ENCODE peak calls at places on chromosomes 13 and 19, in nine cellular contexts. One of them, this sample, is unnamed.

GRCh38 chr19:39409886-39410619 is 2.4 kb upstream of the PLEKHG2 start:
- DNase-seq in mesothelial cell of epicardium: no peak
- DNase-seq in AG04450: no peak
- DNase-seq in tibial artery: peak
- DNase-seq in AG10803: peak
- DNase-seq in fibroblast of lung: peak
- DNase-seq in BJ: no peak
- DNase-seq in heart left ventricle: peak
- DNase-seq in GM10248: peak
- DNase-seq in this sample: peak

GRCh38 chr13:80131204-80131603 is 209.7 kb downstream of the SPRY2 start:
- DNase-seq in mesothelial cell of epicardium: no peak
- DNase-seq in AG04450: no peak
- DNase-seq in tibial artery: peak
- DNase-seq in AG10803: peak
- DNase-seq in fibroblast of lung: peak
- DNase-seq in BJ: no peak
- DNase-seq in heart left ventricle: peak
- DNase-seq in GM10248: no peak
- DNase-seq in this sample: peak

GRCh38 chr19:58563823-58564222 is 5.4 kb upstream of the UBE2M start:
- DNase-seq in mesothelial cell of epicardium: no peak
- DNase-seq in AG04450: no peak
- DNase-seq in tibial artery: no peak
- DNase-seq in AG10803: no peak
- DNase-seq in fibroblast of lung: no peak
- DNase-seq in BJ: no peak
- DNase-seq in heart left ventricle: peak
- DNase-seq in GM10248: no peak
- DNase-seq in this sample: no peak

GRCh38 chr19:33293255-33294057 is 8.9 kb downstream of the CEBPA start:
- DNase-seq in mesothelial cell of epicardium: no peak
- DNase-seq in AG04450: peak
- DNase-seq in tibial artery: no peak
- DNase-seq in AG10803: peak
- DNase-seq in fibroblast of lung: peak
- DNase-seq in BJ: peak
- DNase-seq in heart left ventricle: peak
- DNase-seq in GM10248: no peak
- DNase-seq in this sample: peak

GRCh38 chr13:26771796-26772195 is 11.2 kb upstream of the GPR12 start:
- DNase-seq in mesothelial cell of epicardium: no peak
- DNase-seq in AG04450: no peak
- DNase-seq in tibial artery: no peak
- DNase-seq in AG10803: no peak
- DNase-seq in fibroblast of lung: no peak
- DNase-seq in BJ: no peak
- DNase-seq in heart left ventricle: no peak
- DNase-seq in GM10248: no peak
- DNase-seq in this sample: no peak

GRCh38 chr13:83881917-83882625 is at the start of gene SLITRK1:
- DNase-seq in mesothelial cell of epicardium: peak
- DNase-seq in AG04450: peak
- DNase-seq in tibial artery: peak
- DNase-seq in AG10803: peak
- DNase-seq in fibroblast of lung: peak
- DNase-seq in BJ: peak
- DNase-seq in heart left ventricle: no peak
- DNase-seq in GM10248: peak
- DNase-seq in this sample: peak

GRCh38 chr13:93635687-93636086 is 409.1 kb downstream of the GPC6 start:
- DNase-seq in mesothelial cell of epicardium: no peak
- DNase-seq in AG04450: no peak
- DNase-seq in tibial artery: no peak
- DNase-seq in AG10803: peak
- DNase-seq in fibroblast of lung: peak
- DNase-seq in BJ: peak
- DNase-seq in heart left ventricle: no peak
- DNase-seq in GM10248: no peak
- DNase-seq in this sample: peak

GRCh38 chr13:95153647-95154405 is 147.4 kb downstream of the ABCC4 start:
- DNase-seq in mesothelial cell of epicardium: no peak
- DNase-seq in AG04450: no peak
- DNase-seq in tibial artery: no peak
- DNase-seq in AG10803: peak
- DNase-seq in fibroblast of lung: peak
- DNase-seq in BJ: no peak
- DNase-seq in heart left ventricle: no peak
- DNase-seq in GM10248: no peak
- DNase-seq in this sample: peak

GRCh38 chr13:23715762-23716235 is 145.6 kb downstream of the TNFRSF19 start:
- DNase-seq in mesothelial cell of epicardium: no peak
- DNase-seq in AG04450: no peak
- DNase-seq in tibial artery: no peak
- DNase-seq in AG10803: no peak
- DNase-seq in fibroblast of lung: no peak
- DNase-seq in BJ: no peak
- DNase-seq in heart left ventricle: no peak
- DNase-seq in GM10248: peak
- DNase-seq in this sample: no peak

GRCh38 chr13:46134961-46135522 is 30.2 kb upstream of the CPB2 start:
- DNase-seq in mesothelial cell of epicardium: no peak
- DNase-seq in AG04450: no peak
- DNase-seq in tibial artery: no peak
- DNase-seq in AG10803: no peak
- DNase-seq in fibroblast of lung: peak
- DNase-seq in BJ: no peak
- DNase-seq in heart left ventricle: no peak
- DNase-seq in GM10248: no peak
- DNase-seq in this sample: no peak

GRCh38 chr13:95552208-95552538 is 347 bp upstream of the CLDN10 start:
- DNase-seq in mesothelial cell of epicardium: no peak
- DNase-seq in AG04450: no peak
- DNase-seq in tibial artery: no peak
- DNase-seq in AG10803: no peak
- DNase-seq in fibroblast of lung: no peak
- DNase-seq in BJ: no peak
- DNase-seq in heart left ventricle: no peak
- DNase-seq in GM10248: no peak
- DNase-seq in this sample: no peak

GRCh38 chr19:43506629-43507028 is 2.1 kb upstream of the PHLDB3 start:
- DNase-seq in mesothelial cell of epicardium: no peak
- DNase-seq in AG04450: no peak
- DNase-seq in tibial artery: no peak
- DNase-seq in AG10803: no peak
- DNase-seq in fibroblast of lung: no peak
- DNase-seq in BJ: no peak
- DNase-seq in heart left ventricle: no peak
- DNase-seq in GM10248: no peak
- DNase-seq in this sample: no peak

GRCh38 chr19:11202488-11203193 is 5.3 kb upstream of the KANK2 start:
- DNase-seq in mesothelial cell of epicardium: no peak
- DNase-seq in AG04450: no peak
- DNase-seq in tibial artery: no peak
- DNase-seq in AG10803: no peak
- DNase-seq in fibroblast of lung: no peak
- DNase-seq in BJ: no peak
- DNase-seq in heart left ventricle: no peak
- DNase-seq in GM10248: no peak
- DNase-seq in this sample: no peak

GRCh38 chr19:4233282-4233853 is 4.0 kb downstream of the EBI3 start:
- DNase-seq in mesothelial cell of epicardium: peak
- DNase-seq in AG04450: no peak
- DNase-seq in tibial artery: no peak
- DNase-seq in AG10803: no peak
- DNase-seq in fibroblast of lung: no peak
- DNase-seq in BJ: no peak
- DNase-seq in heart left ventricle: peak
- DNase-seq in GM10248: peak
- DNase-seq in this sample: peak

GRCh38 chr13:29457299-29457698 is 138.2 kb downstream of the SLC7A1 start:
- DNase-seq in mesothelial cell of epicardium: no peak
- DNase-seq in AG04450: no peak
- DNase-seq in tibial artery: no peak
- DNase-seq in AG10803: peak
- DNase-seq in fibroblast of lung: peak
- DNase-seq in BJ: peak
- DNase-seq in heart left ventricle: no peak
- DNase-seq in GM10248: no peak
- DNase-seq in this sample: peak

GRCh38 chr13:74696148-74696922 is 562.1 kb upstream of the KLF12 start:
- DNase-seq in mesothelial cell of epicardium: no peak
- DNase-seq in AG04450: no peak
- DNase-seq in tibial artery: no peak
- DNase-seq in AG10803: no peak
- DNase-seq in fibroblast of lung: no peak
- DNase-seq in BJ: no peak
- DNase-seq in heart left ventricle: no peak
- DNase-seq in GM10248: no peak
- DNase-seq in this sample: peak

GRCh38 chr19:55210120-55210493 is 806 bp upstream of the PTPRH start:
- DNase-seq in mesothelial cell of epicardium: no peak
- DNase-seq in AG04450: peak
- DNase-seq in tibial artery: no peak
- DNase-seq in AG10803: peak
- DNase-seq in fibroblast of lung: peak
- DNase-seq in BJ: peak
- DNase-seq in heart left ventricle: no peak
- DNase-seq in GM10248: no peak
- DNase-seq in this sample: peak

DNA sequence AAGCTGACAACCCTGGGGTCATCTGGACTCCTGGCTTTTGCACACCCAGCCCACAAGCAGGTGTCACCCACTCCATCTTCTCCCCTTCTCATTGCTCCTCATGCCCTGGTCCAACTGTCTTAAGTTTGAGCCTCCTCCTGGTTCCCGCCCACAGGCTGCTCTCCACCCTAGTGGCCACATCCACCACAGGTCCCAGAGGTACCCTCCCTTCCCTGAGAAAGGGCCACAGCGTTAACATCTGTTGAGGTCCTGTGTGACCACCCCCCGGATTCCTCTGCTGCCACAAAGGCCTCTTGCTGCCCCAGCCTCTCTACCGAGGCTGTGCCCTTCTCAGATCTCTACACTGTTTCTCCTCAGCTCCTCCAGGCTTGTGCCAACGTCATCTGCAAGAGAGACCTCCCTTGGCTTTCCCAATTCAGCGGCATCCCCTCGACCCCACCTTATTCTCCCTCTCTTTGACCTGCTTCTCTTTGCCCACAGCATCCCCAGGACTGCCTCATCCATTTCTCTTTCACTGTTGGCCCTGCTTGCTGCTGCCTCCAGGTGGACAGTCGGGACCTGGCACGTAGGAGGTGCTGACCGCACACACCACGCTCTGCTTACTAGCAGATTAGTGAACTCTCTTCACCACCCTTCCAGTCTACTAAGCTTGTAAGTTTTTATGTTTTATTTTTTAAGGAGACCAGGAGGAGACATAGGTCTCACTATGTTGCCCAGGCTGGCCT is 33.3 kb downstream of the SUGP2 start:
- DNase-seq in mesothelial cell of epicardium: no peak
- DNase-seq in AG04450: no peak
- DNase-seq in tibial artery: no peak
- DNase-seq in AG10803: peak
- DNase-seq in fibroblast of lung: no peak
- DNase-seq in BJ: no peak
- DNase-seq in heart left ventricle: no peak
- DNase-seq in GM10248: no peak
- DNase-seq in this sample: no peak
- TF ChIP-seq CTCF in mesothelial cell of epicardium: no peak
- TF ChIP-seq CTCF in AG04450: peak
- TF ChIP-seq CTCF in tibial artery: no peak
- TF ChIP-seq CTCF in AG10803: peak
- TF ChIP-seq CTCF in fibroblast of lung: no peak
- TF ChIP-seq CTCF in BJ: peak
- TF ChIP-seq CTCF in heart left ventricle: no peak
- TF ChIP-seq CTCF in GM10248: no peak
- TF ChIP-seq CTCF in this sample: peak

GRCh38 chr19:19520989-19521388 is 5.0 kb downstream of the NDUFA13 start:
- DNase-seq in mesothelial cell of epicardium: no peak
- DNase-seq in AG04450: no peak
- DNase-seq in tibial artery: no peak
- DNase-seq in AG10803: no peak
- DNase-seq in fibroblast of lung: no peak
- DNase-seq in BJ: no peak
- DNase-seq in heart left ventricle: no peak
- DNase-seq in GM10248: no peak
- DNase-seq in this sample: no peak
- TF ChIP-seq CTCF in mesothelial cell of epicardium: no peak
- TF ChIP-seq CTCF in AG04450: no peak
- TF ChIP-seq CTCF in tibial artery: no peak
- TF ChIP-seq CTCF in AG10803: no peak
- TF ChIP-seq CTCF in fibroblast of lung: no peak
- TF ChIP-seq CTCF in BJ: no peak
- TF ChIP-seq CTCF in heart left ventricle: no peak
- TF ChIP-seq CTCF in GM10248: no peak
- TF ChIP-seq CTCF in this sample: no peak

DNA sequence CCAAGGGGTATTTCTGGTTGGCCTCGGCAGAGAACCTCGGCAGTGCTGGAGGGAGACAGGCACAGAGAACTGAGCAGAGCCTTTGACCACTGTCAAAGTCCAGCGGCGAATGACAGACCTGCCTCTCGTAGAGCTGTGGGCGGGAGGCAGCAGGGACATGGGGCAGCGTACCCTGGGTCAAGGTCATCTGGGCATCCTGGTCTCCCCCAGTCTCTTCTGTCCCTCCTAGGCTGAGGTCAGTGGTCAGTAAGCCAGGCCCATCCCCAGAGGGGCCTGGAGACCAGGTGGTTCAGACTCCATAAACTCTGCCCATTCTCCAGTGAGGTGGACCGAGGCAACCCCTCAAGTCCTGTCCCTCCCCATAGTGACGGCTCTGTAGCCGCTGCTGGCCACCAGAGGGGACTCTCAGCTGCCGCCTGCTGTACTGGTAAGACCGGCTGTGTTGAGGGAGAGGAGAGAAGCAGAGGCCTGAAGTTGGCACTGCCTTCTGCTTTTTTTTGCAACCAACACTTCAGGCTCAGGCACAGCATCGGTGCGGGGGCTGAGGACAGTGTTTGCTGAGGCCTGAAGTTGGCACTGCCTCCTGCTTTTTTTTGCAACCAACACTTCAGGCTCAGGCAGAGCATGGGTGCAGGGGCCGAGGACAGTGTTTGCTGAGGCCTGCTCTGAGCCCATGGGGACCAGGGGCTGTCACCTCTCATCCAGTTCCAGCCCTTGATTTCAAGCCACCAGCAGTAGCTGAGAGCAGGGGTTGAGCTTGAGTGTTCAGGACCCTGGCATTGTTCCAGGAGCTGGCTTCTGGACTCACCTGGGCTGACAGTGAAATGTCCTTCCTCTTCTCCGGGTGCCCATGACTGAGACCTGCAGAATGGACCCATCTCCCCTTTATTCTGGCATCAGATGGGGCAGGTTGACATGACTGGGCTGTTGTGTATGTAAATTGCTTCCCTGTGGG is at the start of gene PGLYRP2:
- DNase-seq in mesothelial cell of epicardium: no peak
- DNase-seq in AG04450: no peak
- DNase-seq in tibial artery: no peak
- DNase-seq in AG10803: no peak
- DNase-seq in fibroblast of lung: no peak
- DNase-seq in BJ: no peak
- DNase-seq in heart left ventricle: no peak
- DNase-seq in GM10248: no peak
- DNase-seq in this sample: no peak
- TF ChIP-seq CTCF in mesothelial cell of epicardium: no peak
- TF ChIP-seq CTCF in AG04450: no peak
- TF ChIP-seq CTCF in tibial artery: peak
- TF ChIP-seq CTCF in AG10803: no peak
- TF ChIP-seq CTCF in fibroblast of lung: no peak
- TF ChIP-seq CTCF in BJ: no peak
- TF ChIP-seq CTCF in heart left ventricle: peak
- TF ChIP-seq CTCF in GM10248: peak
- TF ChIP-seq CTCF in this sample: peak

GRCh38 chr13:91272235-91272777 is 75.2 kb upstream of the MIR17HG start:
- DNase-seq in mesothelial cell of epicardium: no peak
- DNase-seq in AG04450: no peak
- DNase-seq in tibial artery: no peak
- DNase-seq in AG10803: no peak
- DNase-seq in fibroblast of lung: no peak
- DNase-seq in BJ: no peak
- DNase-seq in heart left ventricle: no peak
- DNase-seq in GM10248: no peak
- DNase-seq in this sample: no peak
- TF ChIP-seq CTCF in mesothelial cell of epicardium: no peak
- TF ChIP-seq CTCF in AG04450: no peak
- TF ChIP-seq CTCF in tibial artery: no peak
- TF ChIP-seq CTCF in AG10803: no peak
- TF ChIP-seq CTCF in fibroblast of lung: no peak
- TF ChIP-seq CTCF in BJ: no peak
- TF ChIP-seq CTCF in heart left ventricle: no peak
- TF ChIP-seq CTCF in GM10248: no peak
- TF ChIP-seq CTCF in this sample: no peak

This sample was measured in fibroblast of the aortic adventitia.